ENCODE peak calls at places on chromosomes 11 and 22, in ten cellular contexts. One of them, this sample, is unnamed.

GRCh38 chr11:122007611-122008071 is 108.4 kb downstream of the BLID start:
- DNase-seq in PC-9: no peak
- DNase-seq in aorta: no peak
- DNase-seq in fibroblast of lung: peak; percentile 66
- DNase-seq in thoracic aorta: peak; percentile 24
- DNase-seq in left ventricle myocardium inferior: peak; percentile 32
- DNase-seq in CD4-positive, CD25-positive, alpha-beta regulatory T cell: no peak
- DNase-seq in Peyer's patch: no peak
- DNase-seq in uterus: peak; percentile 50
- DNase-seq in colonic mucosa: no peak
- DNase-seq in this sample: peak; percentile 82

GRCh38 chr22:44578516-44579230 is 80.6 kb upstream of the RTL6 start:
- DNase-seq in PC-9: no peak
- DNase-seq in aorta: peak; percentile 62
- DNase-seq in fibroblast of lung: no peak
- DNase-seq in thoracic aorta: no peak
- DNase-seq in left ventricle myocardium inferior: no peak
- DNase-seq in CD4-positive, CD25-positive, alpha-beta regulatory T cell: no peak
- DNase-seq in Peyer's patch: no peak
- DNase-seq in uterus: no peak
- DNase-seq in colonic mucosa: no peak
- DNase-seq in this sample: no peak

GRCh38 chr11:110901441-110901840 is 189.2 kb upstream of the ARHGAP20 start:
- DNase-seq in PC-9: no peak
- DNase-seq in aorta: no peak
- DNase-seq in fibroblast of lung: no peak
- DNase-seq in thoracic aorta: no peak
- DNase-seq in left ventricle myocardium inferior: no peak
- DNase-seq in CD4-positive, CD25-positive, alpha-beta regulatory T cell: no peak
- DNase-seq in Peyer's patch: no peak
- DNase-seq in uterus: no peak
- DNase-seq in colonic mucosa: no peak
- DNase-seq in this sample: no peak

GRCh38 chr11:32056445-32056844 is 34.4 kb upstream of the RCN1 start:
- DNase-seq in PC-9: no peak
- DNase-seq in aorta: no peak
- DNase-seq in fibroblast of lung: peak; percentile 42
- DNase-seq in thoracic aorta: no peak
- DNase-seq in left ventricle myocardium inferior: no peak
- DNase-seq in CD4-positive, CD25-positive, alpha-beta regulatory T cell: no peak
- DNase-seq in Peyer's patch: no peak
- DNase-seq in uterus: no peak
- DNase-seq in colonic mucosa: no peak
- DNase-seq in this sample: peak; percentile 92

GRCh38 chr22:38267086-38267485 is 5.7 kb downstream of the TMEM184B start:
- DNase-seq in PC-9: no peak
- DNase-seq in aorta: no peak
- DNase-seq in fibroblast of lung: no peak
- DNase-seq in thoracic aorta: no peak
- DNase-seq in left ventricle myocardium inferior: peak; percentile 47
- DNase-seq in CD4-positive, CD25-positive, alpha-beta regulatory T cell: peak; percentile 69
- DNase-seq in Peyer's patch: no peak
- DNase-seq in uterus: no peak
- DNase-seq in colonic mucosa: no peak
- DNase-seq in this sample: peak; percentile 71

GRCh38 chr11:100925935-100926334 is 203.7 kb downstream of the PGR start:
- DNase-seq in PC-9: no peak
- DNase-seq in aorta: no peak
- DNase-seq in fibroblast of lung: peak; percentile 80
- DNase-seq in thoracic aorta: no peak
- DNase-seq in left ventricle myocardium inferior: no peak
- DNase-seq in CD4-positive, CD25-positive, alpha-beta regulatory T cell: no peak
- DNase-seq in Peyer's patch: no peak
- DNase-seq in uterus: no peak
- DNase-seq in colonic mucosa: no peak
- DNase-seq in this sample: peak; percentile 61

GRCh38 chr22:47175151-47175760 is 412.8 kb downstream of the TBC1D22A start:
- DNase-seq in PC-9: no peak
- DNase-seq in aorta: peak; percentile 61
- DNase-seq in fibroblast of lung: peak; percentile 93
- DNase-seq in thoracic aorta: no peak
- DNase-seq in left ventricle myocardium inferior: no peak
- DNase-seq in CD4-positive, CD25-positive, alpha-beta regulatory T cell: no peak
- DNase-seq in Peyer's patch: peak; percentile 49
- DNase-seq in uterus: peak; percentile 38
- DNase-seq in colonic mucosa: no peak
- DNase-seq in this sample: no peak

GRCh38 chr11:10892250-10892649 is 34.4 kb upstream of the ZBED5 start:
- DNase-seq in PC-9: no peak
- DNase-seq in aorta: no peak
- DNase-seq in fibroblast of lung: no peak
- DNase-seq in thoracic aorta: no peak
- DNase-seq in left ventricle myocardium inferior: no peak
- DNase-seq in CD4-positive, CD25-positive, alpha-beta regulatory T cell: no peak
- DNase-seq in Peyer's patch: no peak
- DNase-seq in uterus: no peak
- DNase-seq in colonic mucosa: no peak
- DNase-seq in this sample: no peak

GRCh38 chr11:57436031-57436430 is 9.1 kb upstream of the SLC43A3 start:
- DNase-seq in PC-9: no peak
- DNase-seq in aorta: no peak
- DNase-seq in fibroblast of lung: no peak
- DNase-seq in thoracic aorta: no peak
- DNase-seq in left ventricle myocardium inferior: no peak
- DNase-seq in CD4-positive, CD25-positive, alpha-beta regulatory T cell: no peak
- DNase-seq in Peyer's patch: no peak
- DNase-seq in uterus: no peak
- DNase-seq in colonic mucosa: no peak
- DNase-seq in this sample: no peak

GRCh38 chr11:45667929-45668680 is 2.7 kb upstream of the CHST1 start:
- DNase-seq in PC-9: no peak
- DNase-seq in aorta: peak; percentile 20
- DNase-seq in fibroblast of lung: no peak
- DNase-seq in thoracic aorta: no peak
- DNase-seq in left ventricle myocardium inferior: no peak
- DNase-seq in CD4-positive, CD25-positive, alpha-beta regulatory T cell: no peak
- DNase-seq in Peyer's patch: no peak
- DNase-seq in uterus: no peak
- DNase-seq in colonic mucosa: no peak
- DNase-seq in this sample: no peak

GRCh38 chr22:26714971-26715370 is 57.6 kb downstream of the MIAT start:
- DNase-seq in PC-9: no peak
- DNase-seq in aorta: no peak
- DNase-seq in fibroblast of lung: no peak
- DNase-seq in thoracic aorta: no peak
- DNase-seq in left ventricle myocardium inferior: no peak
- DNase-seq in CD4-positive, CD25-positive, alpha-beta regulatory T cell: no peak
- DNase-seq in Peyer's patch: no peak
- DNase-seq in uterus: no peak
- DNase-seq in colonic mucosa: no peak
- DNase-seq in this sample: no peak

GRCh38 chr11:95140397-95141030 is 50.9 kb downstream of the ENDOD1 start:
- DNase-seq in PC-9: no peak
- DNase-seq in aorta: no peak
- DNase-seq in fibroblast of lung: no peak
- DNase-seq in thoracic aorta: no peak
- DNase-seq in left ventricle myocardium inferior: no peak
- DNase-seq in CD4-positive, CD25-positive, alpha-beta regulatory T cell: no peak
- DNase-seq in Peyer's patch: no peak
- DNase-seq in uterus: no peak
- DNase-seq in colonic mucosa: no peak
- DNase-seq in this sample: no peak

GRCh38 chr22:39238561-39238960 is 6.2 kb downstream of the PDGFB start:
- DNase-seq in PC-9: no peak
- DNase-seq in aorta: no peak
- DNase-seq in fibroblast of lung: no peak
- DNase-seq in thoracic aorta: no peak
- DNase-seq in left ventricle myocardium inferior: no peak
- DNase-seq in CD4-positive, CD25-positive, alpha-beta regulatory T cell: no peak
- DNase-seq in Peyer's patch: no peak
- DNase-seq in uterus: no peak
- DNase-seq in colonic mucosa: no peak
- DNase-seq in this sample: no peak

GRCh38 chr11:32454993-32455392 is 19.7 kb upstream of the WT1 start:
- DNase-seq in PC-9: no peak
- DNase-seq in aorta: no peak
- DNase-seq in fibroblast of lung: no peak
- DNase-seq in thoracic aorta: no peak
- DNase-seq in left ventricle myocardium inferior: no peak
- DNase-seq in CD4-positive, CD25-positive, alpha-beta regulatory T cell: no peak
- DNase-seq in Peyer's patch: no peak
- DNase-seq in uterus: no peak
- DNase-seq in colonic mucosa: no peak
- DNase-seq in this sample: no peak

GRCh38 chr11:37500425-37500824 is 902.4 kb upstream of the RAG2 start:
- DNase-seq in PC-9: no peak
- DNase-seq in aorta: no peak
- DNase-seq in fibroblast of lung: no peak
- DNase-seq in thoracic aorta: no peak
- DNase-seq in left ventricle myocardium inferior: no peak
- DNase-seq in CD4-positive, CD25-positive, alpha-beta regulatory T cell: no peak
- DNase-seq in Peyer's patch: no peak
- DNase-seq in uterus: no peak
- DNase-seq in colonic mucosa: no peak
- DNase-seq in this sample: no peak

DNA sequence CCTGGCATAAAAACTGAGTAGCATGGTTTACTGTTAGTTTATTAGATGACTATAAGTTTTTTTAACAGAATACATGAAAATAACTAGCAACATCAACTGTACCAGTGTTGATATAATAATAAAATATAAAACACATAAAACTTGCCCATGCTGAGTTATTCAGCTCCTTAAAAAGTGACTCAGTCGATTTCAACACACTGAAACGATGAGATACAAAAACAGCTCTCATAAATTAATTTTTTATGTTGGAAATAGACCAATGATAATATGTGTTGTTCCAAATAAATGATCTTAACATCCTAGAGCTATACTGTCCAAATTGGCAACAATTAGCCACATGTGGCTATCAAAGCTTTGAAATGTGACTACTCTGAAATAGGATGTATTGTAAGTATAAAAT is 15.9 kb downstream of the PDGFD start:
- DNase-seq in PC-9: no peak
- DNase-seq in aorta: no peak
- DNase-seq in fibroblast of lung: peak; percentile 90
- DNase-seq in thoracic aorta: no peak
- DNase-seq in left ventricle myocardium inferior: no peak
- DNase-seq in CD4-positive, CD25-positive, alpha-beta regulatory T cell: no peak
- DNase-seq in Peyer's patch: no peak
- DNase-seq in uterus: no peak
- DNase-seq in colonic mucosa: no peak
- DNase-seq in this sample: no peak
- H3K36me3 ChIP-seq in PC-9: no peaks in the 10 kb centered on the region
- H3K36me3 ChIP-seq in aorta: no peaks in the 10 kb centered on the region
- H3K36me3 ChIP-seq in fibroblast of lung: no peaks in the 10 kb centered on the region
- H3K36me3 ChIP-seq in thoracic aorta: no peaks in the 10 kb centered on the region
- H3K36me3 ChIP-seq in left ventricle myocardium inferior: no peaks in the 10 kb centered on the region
- H3K36me3 ChIP-seq in CD4-positive, CD25-positive, alpha-beta regulatory T cell: no peaks in the 10 kb centered on the region
- H3K36me3 ChIP-seq in Peyer's patch: no peaks in the 10 kb centered on the region
- H3K36me3 ChIP-seq in uterus: no peaks in the 10 kb centered on the region
- H3K36me3 ChIP-seq in colonic mucosa: no peaks in the 10 kb centered on the region
- H3K36me3 ChIP-seq in this sample: no peaks in the 10 kb centered on the region

DNA sequence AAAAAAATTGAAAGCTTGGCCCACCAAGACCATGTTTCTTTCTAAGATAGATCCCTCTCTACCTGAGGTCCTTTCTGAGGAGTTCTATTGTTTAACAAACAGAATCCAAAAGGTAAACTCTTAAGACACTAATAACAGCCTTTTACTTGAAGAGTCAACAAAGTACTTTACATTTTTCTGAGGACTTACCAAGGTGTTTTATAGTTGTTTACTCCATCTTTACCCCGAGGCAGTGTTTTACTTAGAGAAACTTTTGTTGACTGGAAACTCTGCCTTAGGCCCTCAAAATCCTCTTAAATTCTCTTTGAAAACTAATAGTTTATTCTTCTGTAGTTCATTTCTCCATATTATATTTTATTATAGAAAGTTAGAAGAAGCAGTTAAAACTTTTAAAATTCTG is 49.7 kb upstream of the NOX4 start:
- DNase-seq in PC-9: no peak
- DNase-seq in aorta: no peak
- DNase-seq in fibroblast of lung: no peak
- DNase-seq in thoracic aorta: no peak
- DNase-seq in left ventricle myocardium inferior: no peak
- DNase-seq in CD4-positive, CD25-positive, alpha-beta regulatory T cell: no peak
- DNase-seq in Peyer's patch: no peak
- DNase-seq in uterus: no peak
- DNase-seq in colonic mucosa: no peak
- DNase-seq in this sample: no peak
- H3K4me1 ChIP-seq in PC-9: no peaks in the 10 kb centered on the region
- H3K4me1 ChIP-seq in aorta: peaks cover 3% of the 10 kb centered on the region
- H3K4me1 ChIP-seq in fibroblast of lung: no peaks in the 10 kb centered on the region
- H3K4me1 ChIP-seq in thoracic aorta: peaks cover 12% of the 10 kb centered on the region
- H3K4me1 ChIP-seq in left ventricle myocardium inferior: no peaks in the 10 kb centered on the region
- H3K4me1 ChIP-seq in CD4-positive, CD25-positive, alpha-beta regulatory T cell: no peaks in the 10 kb centered on the region
- H3K4me1 ChIP-seq in Peyer's patch: no peaks in the 10 kb centered on the region
- H3K4me1 ChIP-seq in uterus: no peaks in the 10 kb centered on the region
- H3K4me1 ChIP-seq in colonic mucosa: no peaks in the 10 kb centered on the region
- H3K4me1 ChIP-seq in this sample: no peaks in the 10 kb centered on the region

DNA sequence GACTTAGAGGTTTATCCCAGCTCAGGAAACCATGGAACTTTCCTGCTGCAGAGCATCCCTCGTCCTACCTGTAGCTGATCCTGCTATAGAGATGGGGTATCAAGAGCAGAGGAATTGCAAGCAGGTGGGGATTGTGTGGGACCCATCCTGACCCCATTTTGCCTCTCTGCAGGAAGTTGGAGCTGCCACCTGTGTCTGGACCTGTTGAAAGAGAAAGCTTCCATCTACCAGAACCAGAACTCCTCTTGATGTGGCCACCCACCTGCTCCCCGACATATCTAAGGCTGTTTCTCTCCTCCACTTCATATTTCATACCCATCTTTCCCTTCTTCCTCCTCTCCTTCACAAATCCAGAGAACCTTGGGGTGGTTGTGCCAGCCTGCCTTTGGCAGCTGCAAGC is 3.0 kb upstream of the TIGD3 start:
- DNase-seq in PC-9: no peak
- DNase-seq in aorta: no peak
- DNase-seq in fibroblast of lung: no peak
- DNase-seq in thoracic aorta: no peak
- DNase-seq in left ventricle myocardium inferior: no peak
- DNase-seq in CD4-positive, CD25-positive, alpha-beta regulatory T cell: no peak
- DNase-seq in Peyer's patch: no peak
- DNase-seq in uterus: no peak
- DNase-seq in colonic mucosa: no peak
- DNase-seq in this sample: no peak
- H3K36me3 ChIP-seq in PC-9: peaks cover 18% of the 10 kb centered on the region
- H3K36me3 ChIP-seq in aorta: peaks cover 6% of the 10 kb centered on the region
- H3K36me3 ChIP-seq in fibroblast of lung: peaks cover 12% of the 10 kb centered on the region
- H3K36me3 ChIP-seq in thoracic aorta: peaks cover 60% of the 10 kb centered on the region
- H3K36me3 ChIP-seq in left ventricle myocardium inferior: peaks cover 62% of the 10 kb centered on the region
- H3K36me3 ChIP-seq in CD4-positive, CD25-positive, alpha-beta regulatory T cell: peaks cover 55% of the 10 kb centered on the region
- H3K36me3 ChIP-seq in Peyer's patch: no peaks in the 10 kb centered on the region
- H3K36me3 ChIP-seq in uterus: no peaks in the 10 kb centered on the region
- H3K36me3 ChIP-seq in colonic mucosa: peaks cover 27% of the 10 kb centered on the region
- H3K36me3 ChIP-seq in this sample: peaks cover 46% of the 10 kb centered on the region

DNA sequence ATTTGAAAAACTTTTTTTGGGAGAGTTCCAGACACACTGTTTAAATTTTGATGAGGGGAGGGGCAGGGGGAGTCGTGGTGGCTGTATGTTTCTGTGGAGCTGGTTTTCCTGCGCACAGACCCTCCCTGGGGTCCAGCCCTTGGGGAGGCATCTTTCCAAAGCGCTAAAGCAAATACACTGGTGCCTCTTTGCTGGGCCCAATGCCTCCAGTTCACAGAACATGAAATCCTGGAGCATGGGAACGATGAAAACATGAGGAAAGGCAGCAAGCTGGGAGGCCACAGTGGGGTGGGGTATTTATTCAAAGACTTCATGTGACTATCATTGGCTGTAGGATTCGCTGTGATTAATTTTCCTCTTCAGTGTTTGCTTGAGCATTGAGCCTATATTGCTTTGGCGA is 135.3 kb downstream of the CCDC34 start:
- DNase-seq in PC-9: no peak
- DNase-seq in aorta: no peak
- DNase-seq in fibroblast of lung: no peak
- DNase-seq in thoracic aorta: no peak
- DNase-seq in left ventricle myocardium inferior: no peak
- DNase-seq in CD4-positive, CD25-positive, alpha-beta regulatory T cell: no peak
- DNase-seq in Peyer's patch: no peak
- DNase-seq in uterus: no peak
- DNase-seq in colonic mucosa: no peak
- DNase-seq in this sample: no peak
- H3K4me1 ChIP-seq in PC-9: no peaks in the 10 kb centered on the region
- H3K4me1 ChIP-seq in aorta: peaks cover 1% of the 10 kb centered on the region
- H3K4me1 ChIP-seq in fibroblast of lung: no peaks in the 10 kb centered on the region
- H3K4me1 ChIP-seq in thoracic aorta: no peaks in the 10 kb centered on the region
- H3K4me1 ChIP-seq in left ventricle myocardium inferior: peaks cover 6% of the 10 kb centered on the region
- H3K4me1 ChIP-seq in CD4-positive, CD25-positive, alpha-beta regulatory T cell: no peaks in the 10 kb centered on the region
- H3K4me1 ChIP-seq in Peyer's patch: no peaks in the 10 kb centered on the region
- H3K4me1 ChIP-seq in uterus: no peaks in the 10 kb centered on the region
- H3K4me1 ChIP-seq in colonic mucosa: no peaks in the 10 kb centered on the region
- H3K4me1 ChIP-seq in this sample: no peaks in the 10 kb centered on the region